ENCODE peak calls at places on chromosome 4, in five cellular contexts. One of them, this sample, is unnamed.

GRCh38 chr4:113901994-113902787 is 77.3 kb downstream of the ARSJ start:
- DNase-seq in IMR-90: no peak
- DNase-seq in transverse colon: peak; percentile 73
- DNase-seq in ovary: no peak
- DNase-seq in stomach: peak; percentile 86
- DNase-seq in this sample: peak; percentile 41

GRCh38 chr4:128468485-128468989 is 180.9 kb upstream of the PGRMC2 start:
- DNase-seq in IMR-90: peak; percentile 99
- DNase-seq in stomach: peak; percentile 45
- DNase-seq in ovary: peak; percentile 30
- DNase-seq in transverse colon: peak; percentile 67
- DNase-seq in this sample: peak; percentile 19

GRCh38 chr4:2745981-2746806 is 9.9 kb downstream of the TNIP2 start:
- DNase-seq in ovary: no peak
- DNase-seq in IMR-90: peak; percentile 85
- DNase-seq in stomach: peak; percentile 44
- DNase-seq in transverse colon: peak; percentile 39
- DNase-seq in this sample: peak; percentile 86

GRCh38 chr4:144666539-144667175 is 20.7 kb downstream of the HHIP start:
- DNase-seq in IMR-90: peak; percentile 65
- DNase-seq in transverse colon: no peak
- DNase-seq in stomach: no peak
- DNase-seq in ovary: no peak
- DNase-seq in this sample: no peak

GRCh38 chr4:42609051-42609450 is 47.9 kb downstream of the ATP8A1 start:
- DNase-seq in ovary: no peak
- DNase-seq in IMR-90: no peak
- DNase-seq in stomach: no peak
- DNase-seq in transverse colon: no peak
- DNase-seq in this sample: no peak

GRCh38 chr4:47031713-47032404 is 492 bp downstream of the GABRB1 start:
- DNase-seq in stomach: no peak
- DNase-seq in IMR-90: no peak
- DNase-seq in transverse colon: peak; percentile 14
- DNase-seq in ovary: no peak
- DNase-seq in this sample: no peak

GRCh38 chr4:77358315-77358928 is 201.4 kb downstream of the CCNG2 start:
- DNase-seq in transverse colon: no peak
- DNase-seq in stomach: no peak
- DNase-seq in ovary: no peak
- DNase-seq in IMR-90: peak; percentile 40
- DNase-seq in this sample: no peak

GRCh38 chr4:7396186-7396585 is 38.5 kb downstream of the PSAPL1 start:
- DNase-seq in IMR-90: no peak
- DNase-seq in ovary: no peak
- DNase-seq in stomach: no peak
- DNase-seq in transverse colon: no peak
- DNase-seq in this sample: no peak

GRCh38 chr4:26525136-26525535 is 34.9 kb upstream of the CCKAR start:
- DNase-seq in transverse colon: no peak
- DNase-seq in IMR-90: peak; percentile 77
- DNase-seq in ovary: no peak
- DNase-seq in stomach: no peak
- DNase-seq in this sample: no peak

GRCh38 chr4:1041147-1041935 is 29.9 kb downstream of the FGFRL1 start:
- DNase-seq in ovary: peak; percentile 56
- DNase-seq in IMR-90: peak; percentile 34
- DNase-seq in stomach: peak; percentile 43
- DNase-seq in transverse colon: no peak
- DNase-seq in this sample: no peak

GRCh38 chr4:154559141-154559841 is 3.5 kb upstream of the FGB start:
- DNase-seq in IMR-90: peak; percentile 65
- DNase-seq in stomach: no peak
- DNase-seq in ovary: no peak
- DNase-seq in transverse colon: no peak
- DNase-seq in this sample: no peak

GRCh38 chr4:123649248-123649643 is 252.7 kb downstream of the SPRY1 start:
- DNase-seq in IMR-90: no peak
- DNase-seq in ovary: no peak
- DNase-seq in stomach: no peak
- DNase-seq in transverse colon: no peak
- DNase-seq in this sample: no peak

GRCh38 chr4:113699772-113700171 is 61.8 kb downstream of the CAMK2D start:
- DNase-seq in IMR-90: peak; percentile 76
- DNase-seq in transverse colon: no peak
- DNase-seq in stomach: no peak
- DNase-seq in ovary: no peak
- DNase-seq in this sample: no peak

GRCh38 chr4:26992657-26993361 is 132.2 kb downstream of the STIM2 start:
- DNase-seq in transverse colon: no peak
- DNase-seq in IMR-90: peak; percentile 89
- DNase-seq in stomach: no peak
- DNase-seq in ovary: peak; percentile 68
- DNase-seq in this sample: peak; percentile 60

GRCh38 chr4:151074416-151074916 is 25.0 kb upstream of the RPS3A start:
- DNase-seq in transverse colon: no peak
- DNase-seq in stomach: no peak
- DNase-seq in IMR-90: no peak
- DNase-seq in ovary: no peak
- DNase-seq in this sample: no peak

GRCh38 chr4:184430163-184430562 is 44.2 kb downstream of the IRF2 start:
- DNase-seq in transverse colon: no peak
- DNase-seq in ovary: no peak
- DNase-seq in IMR-90: no peak
- DNase-seq in stomach: no peak
- DNase-seq in this sample: no peak

GRCh38 chr4:41360911-41361830 is 104.4 kb downstream of the UCHL1 start:
- DNase-seq in transverse colon: peak; percentile 43
- DNase-seq in IMR-90: no peak
- DNase-seq in stomach: peak; percentile 44
- DNase-seq in ovary: peak; percentile 36
- DNase-seq in this sample: peak; percentile 60

GRCh38 chr4:41359069-41359769 is 102.5 kb downstream of the UCHL1 start:
- DNase-seq in stomach: no peak
- DNase-seq in IMR-90: no peak
- DNase-seq in ovary: no peak
- DNase-seq in transverse colon: no peak
- DNase-seq in this sample: no peak

GRCh38 chr4:41361831-41362646 is 105.3 kb downstream of the UCHL1 start:
- DNase-seq in IMR-90: no peak
- DNase-seq in transverse colon: no peak
- DNase-seq in ovary: no peak
- DNase-seq in stomach: no peak
- DNase-seq in this sample: no peak

GRCh38 chr4:41359836-41360213 is 103.1 kb downstream of the UCHL1 start:
- DNase-seq in transverse colon: no peak
- DNase-seq in stomach: no peak
- DNase-seq in ovary: no peak
- DNase-seq in IMR-90: no peak
- DNase-seq in this sample: no peak

GRCh38 chr4:41360214-41360910 is 103.6 kb downstream of the UCHL1 start:
- DNase-seq in transverse colon: peak; percentile 64
- DNase-seq in stomach: peak; percentile 76
- DNase-seq in IMR-90: peak; percentile 20
- DNase-seq in ovary: peak; percentile 54
- DNase-seq in this sample: peak; percentile 64
- TF ChIP-seq POLR2A in transverse colon: no peak
- TF ChIP-seq POLR2A in stomach: no peak
- TF ChIP-seq POLR2A in IMR-90: no peak
- TF ChIP-seq POLR2A in ovary: no peak
- TF ChIP-seq POLR2A in this sample: no peak

DNA sequence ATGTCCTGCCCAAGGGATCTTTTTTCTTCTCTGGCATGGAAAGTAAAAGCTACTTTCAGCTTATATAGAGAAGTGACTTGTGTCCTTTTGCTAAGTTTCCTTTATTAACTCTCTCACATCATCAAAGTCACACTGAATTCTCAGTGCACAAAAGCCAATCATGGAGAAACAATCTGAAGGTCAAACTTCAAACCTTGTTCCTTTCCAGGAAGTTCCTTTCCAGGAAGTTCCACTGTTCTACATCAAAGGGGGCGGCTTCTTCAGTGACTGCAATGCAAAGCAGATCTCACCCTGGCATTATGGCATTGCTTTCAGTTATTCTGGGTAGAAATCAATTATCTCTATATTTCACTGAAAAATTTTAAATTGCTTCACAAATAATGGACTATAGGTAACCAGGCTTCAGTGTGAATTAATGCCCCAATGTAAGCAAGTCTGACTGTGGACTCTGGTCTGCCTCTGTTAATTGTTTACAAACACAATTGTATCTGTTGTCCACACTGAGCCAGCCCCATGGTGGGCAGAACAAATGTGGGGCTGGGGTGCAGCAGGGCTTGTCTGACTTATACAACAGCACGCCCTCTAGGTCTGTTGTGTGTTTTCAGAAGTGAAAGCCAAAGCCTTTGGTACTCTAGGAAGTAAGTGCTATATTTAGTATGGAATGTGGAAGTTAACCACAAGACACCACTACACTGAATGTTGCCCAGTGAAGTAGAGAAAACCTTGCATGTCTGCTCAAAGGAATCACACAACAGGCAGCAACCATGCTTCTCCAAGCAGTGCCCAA is 98.8 kb downstream of the CDS1 start:
- DNase-seq in IMR-90: peak; percentile 82
- DNase-seq in ovary: no peak
- DNase-seq in transverse colon: peak; percentile 37
- DNase-seq in stomach: no peak
- DNase-seq in this sample: no peak
- H3K36me3 ChIP-seq in IMR-90: peaks cover 41% of the 10 kb centered on the region
- H3K36me3 ChIP-seq in ovary: no peaks in the 10 kb centered on the region
- H3K36me3 ChIP-seq in transverse colon: no peaks in the 10 kb centered on the region
- H3K36me3 ChIP-seq in stomach: peaks cover 36% of the 10 kb centered on the region
- H3K36me3 ChIP-seq in this sample: no peaks in the 10 kb centered on the region

DNA sequence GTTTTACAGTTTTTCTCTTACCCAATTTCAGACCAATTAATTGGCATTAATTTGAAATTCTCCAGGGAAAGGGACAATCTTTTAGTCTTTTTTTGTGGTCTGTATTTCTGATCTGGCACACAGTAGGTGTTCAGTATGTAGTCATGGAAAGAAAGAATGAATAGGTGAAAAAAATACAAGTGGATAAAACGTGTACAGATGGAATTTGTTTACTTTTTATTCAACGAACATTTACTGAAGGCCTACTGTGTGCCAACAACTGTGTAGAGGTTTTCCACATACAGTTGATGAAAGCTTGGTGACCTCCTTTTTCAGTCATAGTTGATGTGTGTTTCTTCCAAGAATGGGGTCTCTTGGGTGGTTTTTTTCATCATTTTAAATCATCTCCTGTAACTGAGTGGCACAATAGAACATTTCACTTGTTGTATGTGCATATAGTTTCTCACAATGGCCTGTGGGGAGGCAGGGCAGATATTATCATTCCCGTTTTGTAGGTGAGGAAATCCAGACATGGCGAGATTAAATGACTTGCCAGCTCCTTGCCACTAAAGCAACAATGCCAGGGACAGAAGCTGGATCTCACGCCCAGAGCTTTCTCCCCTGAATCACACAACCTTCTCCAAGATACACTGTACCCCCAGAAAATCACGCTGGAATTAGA is 102.4 kb downstream of the CEP135 start:
- DNase-seq in stomach: no peak
- DNase-seq in ovary: no peak
- DNase-seq in transverse colon: no peak
- DNase-seq in IMR-90: no peak
- DNase-seq in this sample: no peak
- H3K27me3 ChIP-seq in stomach: peaks cover 41% of the 10 kb centered on the region
- H3K27me3 ChIP-seq in ovary: no peaks in the 10 kb centered on the region
- H3K27me3 ChIP-seq in transverse colon: peaks cover 25% of the 10 kb centered on the region
- H3K27me3 ChIP-seq in IMR-90: peaks cover 18% of the 10 kb centered on the region
- H3K27me3 ChIP-seq in this sample: no peaks in the 10 kb centered on the region

DNA sequence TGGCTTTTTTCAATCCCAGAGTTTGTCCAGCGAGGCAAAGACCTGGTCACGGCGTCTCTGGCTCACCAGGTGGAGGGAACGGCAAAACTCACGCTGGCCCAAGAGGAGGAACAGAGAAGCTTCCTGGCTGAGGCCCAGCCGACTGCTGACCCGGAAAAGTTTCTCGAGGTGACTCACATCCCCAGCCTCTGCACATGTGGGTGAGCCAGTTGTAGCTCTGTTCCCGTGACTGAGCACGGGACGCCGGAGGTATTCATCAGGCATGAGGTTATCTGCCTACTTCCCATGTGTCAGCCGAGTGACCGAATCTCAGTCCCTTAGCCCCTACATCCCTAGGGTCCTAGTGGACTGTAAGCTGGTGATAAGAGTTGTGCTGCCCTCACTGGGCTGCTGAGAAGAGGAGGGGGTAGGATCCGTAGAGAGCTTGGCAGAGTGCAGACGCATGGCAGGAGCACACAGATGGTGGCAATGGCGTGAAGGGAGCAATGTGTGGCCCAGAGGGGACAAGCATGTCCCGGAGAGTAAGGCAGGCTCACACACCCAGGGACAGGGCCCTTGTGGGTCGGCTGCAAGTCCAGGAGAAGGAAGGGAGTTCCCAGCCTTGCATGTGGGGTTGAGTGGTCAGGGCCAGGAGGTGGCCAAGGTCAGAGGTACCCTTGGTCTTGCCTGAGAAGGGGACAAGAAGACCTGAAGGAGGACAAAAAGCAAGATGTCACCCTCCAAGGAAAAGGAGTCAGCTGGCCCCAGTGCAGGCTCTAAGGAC is 42.9 kb downstream of the EVC start:
- DNase-seq in transverse colon: no peak
- DNase-seq in ovary: no peak
- DNase-seq in IMR-90: peak; percentile 97
- DNase-seq in stomach: no peak
- DNase-seq in this sample: no peak
- TF ChIP-seq POLR2A in transverse colon: no peak
- TF ChIP-seq POLR2A in ovary: no peak
- TF ChIP-seq POLR2A in IMR-90: no peak
- TF ChIP-seq POLR2A in stomach: no peak
- TF ChIP-seq POLR2A in this sample: no peak

GRCh38 chr4:61374612-61374920 is 174.4 kb downstream of the ADGRL3 start:
- DNase-seq in stomach: no peak
- DNase-seq in IMR-90: peak; percentile 0
- DNase-seq in transverse colon: no peak
- DNase-seq in ovary: no peak
- DNase-seq in this sample: no peak

GRCh38 chr4:61373901-61374611 is 173.9 kb downstream of the ADGRL3 start:
- DNase-seq in ovary: no peak
- DNase-seq in IMR-90: peak; percentile 7
- DNase-seq in stomach: no peak
- DNase-seq in transverse colon: no peak
- DNase-seq in this sample: no peak

GRCh38 chr4:61379406-61379805 is 179.3 kb downstream of the ADGRL3 start:
- DNase-seq in stomach: no peak
- DNase-seq in ovary: no peak
- DNase-seq in IMR-90: no peak
- DNase-seq in transverse colon: no peak
- DNase-seq in this sample: no peak

GRCh38 chr4:61375316-61375715 is 175.2 kb downstream of the ADGRL3 start:
- DNase-seq in transverse colon: no peak
- DNase-seq in stomach: no peak
- DNase-seq in IMR-90: no peak
- DNase-seq in ovary: no peak
- DNase-seq in this sample: no peak

GRCh38 chr4:61376301-61376700 is 176.2 kb downstream of the ADGRL3 start:
- DNase-seq in stomach: no peak
- DNase-seq in IMR-90: no peak
- DNase-seq in transverse colon: no peak
- DNase-seq in ovary: no peak
- DNase-seq in this sample: no peak
- H3K36me3 ChIP-seq in stomach: no peaks in the 10 kb centered on the region
- H3K36me3 ChIP-seq in IMR-90: no peaks in the 10 kb centered on the region
- H3K36me3 ChIP-seq in transverse colon: no peaks in the 10 kb centered on the region
- H3K36me3 ChIP-seq in ovary: no peaks in the 10 kb centered on the region
- H3K36me3 ChIP-seq in this sample: no peaks in the 10 kb centered on the region